ENCODE peak calls at places on chromosome 18, in seven cellular contexts. I is fibroblast of lung, O is upper lobe of left lung, G is left ventricle myocardium inferior, B is fibroblast of mammary gland, F is astrocyte of the spinal cord, W is heart right ventricle. K is an unnamed sample.
A peak's percentile ranks its signal among the peaks of the same experiment; 100 is the strongest.

GRCh38 chr18:34494359-34494696 is 215.8 kb upstream of the DTNA start:
- DNase-seq in I (no peak), O (no peak), F (no peak), B (no peak), W (peak; percentile 11), G (peak; percentile 23), K (no peak)

GRCh38 chr18:55406374-55407045 is 181.5 kb downstream of the TCF4 start:
- DNase-seq in O (no peak), I (no peak), B (no peak), F (peak; percentile 21), W (no peak), G (no peak), K (no peak)

GRCh38 chr18:74346206-74346605 is 30.6 kb downstream of the C18orf63 start:
- DNase-seq in F (no peak), W (no peak), G (no peak), B (no peak), I (no peak), O (no peak), K (no peak)

GRCh38 chr18:41484069-41484468 is 471.0 kb upstream of the PIK3C3 start:
- DNase-seq in F (no peak), O (no peak), B (no peak), I (no peak), G (no peak), W (no peak), K (no peak)

GRCh38 chr18:77650799-77651385 is 401.2 kb downstream of the GALR1 start:
- DNase-seq in W (peak; percentile 80), I (peak; percentile 7), G (peak; percentile 76), B (peak; percentile 54), O (peak; percentile 67), F (peak; percentile 36), K (peak; percentile 87)

GRCh38 chr18:75211002-75211621 is 515 bp downstream of the TSHZ1 start:
- DNase-seq in O (no peak), B (no peak), F (peak; percentile 41), G (no peak), W (peak; percentile 32), I (no peak), K (no peak)

GRCh38 chr18:3722662-3723433 is 272.9 kb downstream of the TGIF1 start:
- DNase-seq in O (no peak), I (peak; percentile 23), F (no peak), B (no peak), W (no peak), G (no peak), K (no peak)

GRCh38 chr18:32349728-32350395 is 120.8 kb downstream of the GAREM1 start:
- DNase-seq in G (peak; percentile 30), F (peak; percentile 98), B (peak; percentile 97), O (peak; percentile 72), W (no peak), I (peak; percentile 98), K (no peak)

GRCh38 chr18:47150029-47150823 is at the start of gene HDHD2:
- DNase-seq in F (peak; percentile 83), G (peak; percentile 87), I (peak; percentile 82), O (peak; percentile 82), W (peak; percentile 91), B (peak; percentile 70), K (peak; percentile 88)

GRCh38 chr18:59156316-59156715 is 16.6 kb downstream of the SEC11C start:
- DNase-seq in O (no peak), B (no peak), I (no peak), F (no peak), W (no peak), G (no peak), K (no peak)

GRCh38 chr18:26367425-26367824 is 141.2 kb downstream of the TAF4B start:
- DNase-seq in W (no peak), O (no peak), G (no peak), I (no peak), F (no peak), B (no peak), K (no peak)

GRCh38 chr18:73461780-73462059 is 593.9 kb upstream of the NETO1 start:
- DNase-seq in G (no peak), O (no peak), I (peak; percentile 45), B (peak; percentile 38), F (peak; percentile 48), W (no peak), K (no peak)

GRCh38 chr18:3715223-3716080 is 265.5 kb downstream of the TGIF1 start:
- DNase-seq in B (no peak), F (no peak), O (no peak), W (no peak), G (no peak), I (no peak), K (no peak)

GRCh38 chr18:57730146-57730545 is 73.0 kb downstream of the ATP8B1 start:
- DNase-seq in F (no peak), B (no peak), O (no peak), G (no peak), W (no peak), I (no peak), K (no peak)

GRCh38 chr18:75183524-75183923 is 25.4 kb downstream of the PTGR3 start:
- DNase-seq in B (no peak), W (no peak), G (no peak), O (no peak), I (peak; percentile 27), F (no peak), K (no peak)

GRCh38 chr18:33682436-33682835 is 104.4 kb downstream of the ASXL3 start:
- DNase-seq in I (no peak), F (no peak), G (no peak), O (no peak), B (no peak), W (no peak), K (no peak)

GRCh38 chr18:74153377-74153776 is 5.1 kb downstream of the TIMM21 start:
- DNase-seq in B (peak; percentile 69), O (no peak), W (no peak), F (no peak), G (no peak), I (peak; percentile 26), K (no peak)

GRCh38 chr18:79662051-79662450 is 17.6 kb upstream of the CTDP1 start:
- DNase-seq in B (no peak), W (no peak), F (no peak), O (no peak), G (no peak), I (no peak), K (no peak)

GRCh38 chr18:79659733-79660132 is 19.9 kb upstream of the CTDP1 start:
- DNase-seq in B (no peak), O (no peak), G (no peak), I (no peak), W (no peak), F (no peak), K (no peak)

DNA sequence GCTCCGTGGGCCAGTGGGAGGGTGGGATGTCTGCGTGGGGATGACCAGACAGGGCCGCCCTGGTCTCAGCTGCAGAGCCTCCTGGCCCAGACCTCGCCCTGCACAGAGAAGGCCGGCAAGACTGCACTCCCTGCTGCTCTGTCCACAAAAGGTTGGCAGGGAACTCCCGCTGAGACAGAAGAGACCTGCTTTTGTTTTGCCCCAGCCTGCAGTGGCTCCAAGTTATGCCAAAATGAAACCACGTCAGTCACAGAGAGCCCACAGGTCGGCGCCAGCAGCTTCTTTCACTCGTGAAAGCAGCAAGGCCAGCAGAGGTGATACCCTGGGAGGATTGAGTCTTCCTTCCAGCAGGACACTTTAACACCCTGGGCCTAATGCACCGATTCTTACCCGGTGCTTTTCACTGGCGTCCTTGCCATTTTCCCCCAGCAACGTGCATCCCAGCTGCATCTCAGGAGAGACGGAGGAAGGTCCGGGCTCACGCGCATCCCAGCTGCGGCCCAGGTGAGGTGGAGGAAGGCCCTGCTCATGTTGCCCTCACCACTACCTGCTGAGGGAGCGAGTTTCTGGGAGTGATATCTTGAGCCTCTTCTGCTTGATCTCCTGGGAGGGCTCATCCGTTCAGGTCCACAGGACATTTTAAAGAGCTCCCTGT is 22.1 kb upstream of the CTDP1 start:
- DNase-seq in W (no peak), F (no peak), O (no peak), G (no peak), B (no peak), I (no peak), K (no peak)
- TF ChIP-seq CTCF in W (no peak), F (no peak), O (no peak), G (no peak), B (no peak), I (no peak), K (no peak)

DNA sequence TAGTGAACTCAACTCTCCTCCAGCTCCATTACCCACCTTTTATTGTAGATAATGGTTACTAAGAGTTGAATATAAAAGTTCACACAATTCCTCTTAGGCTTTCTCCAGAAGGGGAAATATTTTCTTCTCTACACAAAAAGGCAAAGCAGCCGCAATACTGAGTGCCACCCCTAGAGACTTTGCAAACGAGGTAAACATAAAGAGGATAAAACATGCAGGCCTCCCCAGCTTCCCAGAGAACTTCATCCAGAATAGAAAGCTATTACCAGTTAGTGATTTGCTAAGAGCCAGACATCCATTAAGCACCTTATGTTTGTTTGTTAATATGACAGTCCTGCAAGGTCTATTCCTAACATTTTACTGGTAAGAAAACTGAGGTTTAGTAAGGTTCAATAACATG is 17.4 kb downstream of the ZNF521 start:
- DNase-seq in G (no peak), I (no peak), B (no peak), W (no peak), O (no peak), F (no peak), K (no peak)
- TF ChIP-seq CTCF in G (peak; percentile 15), I (peak; percentile 5), B (peak; percentile 29), W (no peak), O (no peak), F (peak; percentile 12), K (peak; percentile 63)

DNA sequence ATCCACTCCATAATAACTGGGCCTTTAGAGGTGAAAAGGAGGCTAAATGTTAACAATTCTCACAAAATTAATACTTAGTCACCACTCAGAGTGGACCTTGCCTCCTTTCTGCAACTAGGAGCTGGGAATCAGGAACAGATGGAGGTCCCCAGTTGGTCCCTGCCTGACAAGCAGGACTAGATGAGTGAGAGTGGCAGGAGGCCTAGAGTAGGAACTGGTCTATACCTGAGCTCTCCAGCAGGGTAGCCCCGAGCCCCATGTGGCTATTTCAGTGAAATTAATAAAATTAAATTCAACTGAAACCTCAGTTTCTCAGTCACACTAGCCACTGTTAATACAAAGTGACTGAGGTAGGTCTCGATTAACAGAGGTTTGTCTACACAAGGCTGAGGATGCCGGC is 150.5 kb downstream of the MYO5B start:
- DNase-seq in B (no peak), I (no peak), O (no peak), F (no peak), W (no peak), G (no peak), K (no peak)
- TF ChIP-seq CTCF in B (no peak), I (no peak), O (no peak), F (no peak), W (no peak), G (no peak), K (peak; percentile 51)

GRCh38 chr18:22409445-22409844 is 8.3 kb downstream of the CTAGE1 start:
- DNase-seq in G (no peak), F (no peak), O (no peak), I (no peak), B (no peak), W (no peak), K (no peak)

GRCh38 chr18:22411442-22411841 is 6.3 kb downstream of the CTAGE1 start:
- DNase-seq in F (no peak), O (no peak), G (no peak), B (no peak), I (peak; percentile 67), W (no peak), K (no peak)

GRCh38 chr18:22405142-22405541 is 12.6 kb downstream of the CTAGE1 start:
- DNase-seq in W (no peak), I (no peak), F (no peak), O (no peak), B (no peak), G (no peak), K (no peak)

GRCh38 chr18:22410126-22410525 is 7.6 kb downstream of the CTAGE1 start:
- DNase-seq in G (no peak), F (no peak), I (no peak), W (no peak), B (no peak), O (no peak), K (no peak)

GRCh38 chr18:22408059-22408458 is 9.7 kb downstream of the CTAGE1 start:
- DNase-seq in O (no peak), W (no peak), B (no peak), I (no peak), G (no peak), F (no peak), K (no peak)
- TF ChIP-seq CTCF in O (no peak), W (no peak), B (peak; percentile 27), I (no peak), G (no peak), F (peak; percentile 17), K (peak; percentile 47)